ENCODE peak calls at places on chromosomes 16 and 17, in eight cellular contexts. K, O, A, J, W, L, U and Q are unnamed samples.
A peak's percentile ranks its signal among the peaks of the same experiment; 100 is the strongest.

GRCh38 chr17:81652901-81653771 is 3.2 kb downstream of the PDE6G start:
- DNase-seq in K (no peak), O (no peak), A (no peak), J (no peak), W (no peak), L (no peak), U (no peak), Q (no peak)

GRCh38 chr16:27429981-27430441 is 28.0 kb downstream of the IL21R start:
- DNase-seq in K (no peak), O (no peak), A (no peak), J (no peak), W (no peak), L (no peak), U (no peak), Q (no peak)

GRCh38 chr16:50323335-50324011 is 45.3 kb downstream of the BRD7 start:
- DNase-seq in K (no peak), O (peak; percentile 65), A (no peak), J (no peak), W (peak; percentile 47), L (no peak), U (no peak), Q (no peak)

GRCh38 chr17:44607836-44608690 is 48.2 kb upstream of the MEIOC start:
- DNase-seq in K (no peak), O (peak; percentile 67), A (no peak), J (no peak), W (no peak), L (peak; percentile 69), U (no peak), Q (no peak)

GRCh38 chr17:17030515-17031211 is 11.6 kb upstream of the MPRIP start:
- DNase-seq in K (no peak), O (no peak), A (no peak), J (no peak), W (no peak), L (no peak), U (no peak), Q (no peak)

GRCh38 chr17:28725166-28725659 is 820 bp downstream of the TLCD1 start:
- DNase-seq in K (no peak), O (peak; percentile 46), A (no peak), J (no peak), W (no peak), L (no peak), U (no peak), Q (peak; percentile 88)

GRCh38 chr16:54931041-54931756 is 534 bp downstream of the IRX5 start:
- DNase-seq in K (no peak), O (no peak), A (peak; percentile 44), J (no peak), W (peak; percentile 21), L (no peak), U (peak; percentile 43), Q (peak; percentile 73)

GRCh38 chr17:35404360-35404759 is 27.9 kb downstream of the SLFN12 start:
- DNase-seq in K (no peak), O (no peak), A (peak; percentile 38), J (no peak), W (no peak), L (no peak), U (no peak), Q (no peak)

GRCh38 chr16:10408824-10409381 is 23.0 kb downstream of the ATF7IP2 start:
- DNase-seq in K (no peak), O (no peak), A (no peak), J (no peak), W (no peak), L (no peak), U (no peak), Q (peak; percentile 50)

GRCh38 chr17:44677136-44677535 is 12.4 kb downstream of the CCDC43 start:
- DNase-seq in K (no peak), O (peak; percentile 34), A (no peak), J (no peak), W (no peak), L (no peak), U (no peak), Q (no peak)

GRCh38 chr17:3659541-3660111 is 8.8 kb downstream of the TAX1BP3 start:
- DNase-seq in K (no peak), O (peak; percentile 85), A (peak; percentile 80), J (peak; percentile 88), W (peak; percentile 62), L (no peak), U (no peak), Q (no peak)

GRCh38 chr16:27330542-27330941 is 16.8 kb downstream of the IL4R start:
- DNase-seq in K (no peak), O (no peak), A (peak; percentile 41), J (peak; percentile 86), W (no peak), L (no peak), U (no peak), Q (no peak)

GRCh38 chr16:30068750-30069574 is 3.4 kb downstream of the ALDOA start:
- DNase-seq in K (no peak), O (no peak), A (peak; percentile 29), J (no peak), W (peak; percentile 46), L (no peak), U (no peak), Q (peak; percentile 82)

GRCh38 chr17:48486557-48486956 is 44.3 kb downstream of the HOXB1 start:
- DNase-seq in K (peak; percentile 93), O (peak; percentile 72), A (peak; percentile 98), J (no peak), W (no peak), L (no peak), U (no peak), Q (no peak)

GRCh38 chr17:76130473-76130872 is 10.6 kb downstream of the FOXJ1 start:
- DNase-seq in K (no peak), O (no peak), A (no peak), J (no peak), W (no peak), L (no peak), U (no peak), Q (no peak)

GRCh38 chr17:15343749-15344148 is 2.4 kb upstream of the TEKT3 start:
- DNase-seq in K (no peak), O (no peak), A (peak; percentile 24), J (no peak), W (no peak), L (no peak), U (no peak), Q (no peak)

GRCh38 chr16:7399296-7399695 is 66.7 kb downstream of the RBFOX1 start:
- DNase-seq in K (no peak), O (no peak), A (no peak), J (no peak), W (no peak), L (no peak), U (no peak), Q (no peak)

GRCh38 chr17:38925263-38925995 is at the start of gene LASP1NB:
- DNase-seq in K (no peak), O (no peak), A (no peak), J (peak; percentile 69), W (no peak), L (no peak), U (peak; percentile 36), Q (no peak)

GRCh38 chr17:77437017-77437416 is 296.2 kb downstream of the SEC14L1 start:
- DNase-seq in K (no peak), O (peak; percentile 36), A (no peak), J (peak; percentile 68), W (no peak), L (no peak), U (no peak), Q (peak; percentile 71)

GRCh38 chr16:4315185-4316102 is at the start of gene GLIS2:
- DNase-seq in K (no peak), O (peak; percentile 72), A (peak; percentile 59), J (peak; percentile 82), W (no peak), L (no peak), U (peak; percentile 66), Q (no peak)

GRCh38 chr16:68116256-68116853 is 31.2 kb downstream of the NFATC3 start:
- DNase-seq in K (no peak), O (no peak), A (peak; percentile 20), J (no peak), W (peak; percentile 22), L (no peak), U (no peak), Q (peak; percentile 77)

GRCh38 chr17:82913304-82914043 is 73.7 kb upstream of the ZNF750 start:
- DNase-seq in K (no peak), O (no peak), A (no peak), J (no peak), W (no peak), L (no peak), U (no peak), Q (no peak)

GRCh38 chr16:4902038-4902437 is 34.9 kb downstream of the PPL start:
- DNase-seq in K (no peak), O (no peak), A (no peak), J (no peak), W (no peak), L (no peak), U (no peak), Q (no peak)

GRCh38 chr17:74116087-74116717 is 87.3 kb upstream of the RPL38 start:
- DNase-seq in K (no peak), O (no peak), A (peak; percentile 15), J (no peak), W (no peak), L (no peak), U (no peak), Q (no peak)

GRCh38 chr17:79078476-79079190 is 4.0 kb downstream of the ENGASE start:
- DNase-seq in K (no peak), O (no peak), A (no peak), J (no peak), W (peak; percentile 66), L (no peak), U (no peak), Q (no peak)

GRCh38 chr17:17170346-17170976 is 35.7 kb downstream of the PLD6 start:
- DNase-seq in K (peak; percentile 39), O (no peak), A (peak; percentile 82), J (no peak), W (no peak), L (no peak), U (no peak), Q (no peak)

GRCh38 chr17:3984719-3985444 is 20.6 kb upstream of the ATP2A3 start:
- DNase-seq in K (no peak), O (no peak), A (peak; percentile 18), J (no peak), W (no peak), L (no peak), U (no peak), Q (no peak)

GRCh38 chr17:44587339-44587738 is 30.1 kb downstream of the FZD2 start:
- DNase-seq in K (peak; percentile 78), O (peak; percentile 88), A (peak; percentile 77), J (peak; percentile 18), W (no peak), L (no peak), U (no peak), Q (no peak)

GRCh38 chr17:55722742-55723487 is at the start of gene TMEM100:
- DNase-seq in K (no peak), O (peak; percentile 86), A (no peak), J (peak; percentile 48), W (peak; percentile 29), L (no peak), U (no peak), Q (no peak)

GRCh38 chr16:819336-819735 is 18.8 kb upstream of the GNG13 start:
- DNase-seq in K (no peak), O (no peak), A (no peak), J (no peak), W (no peak), L (no peak), U (no peak), Q (no peak)

GRCh38 chr17:15501788-15502187 is 34.4 kb upstream of the CDRT4 start:
- DNase-seq in K (no peak), O (no peak), A (no peak), J (no peak), W (no peak), L (no peak), U (no peak), Q (no peak)